ENCODE peak calls at places on chromosome 20, in seven cellular contexts. One of them, this sample, is unnamed.

GRCh38 chr20:35091808-35092523 is 641 bp downstream of the TRPC4AP start:
- DNase-seq in H9: no peak
- DNase-seq in kidney: peak
- DNase-seq in heart left ventricle: peak
- DNase-seq in hepatocyte: peak
- DNase-seq in sigmoid colon: no peak
- DNase-seq in tibial artery: peak
- DNase-seq in this sample: no peak

GRCh38 chr20:37558779-37559178 is 31.1 kb upstream of the BLCAP start:
- DNase-seq in H9: no peak
- DNase-seq in kidney: no peak
- DNase-seq in heart left ventricle: no peak
- DNase-seq in hepatocyte: no peak
- DNase-seq in sigmoid colon: no peak
- DNase-seq in tibial artery: no peak
- DNase-seq in this sample: no peak

GRCh38 chr20:8342401-8342800 is 210.3 kb downstream of the PLCB1 start:
- DNase-seq in H9: no peak
- DNase-seq in kidney: no peak
- DNase-seq in heart left ventricle: no peak
- DNase-seq in hepatocyte: no peak
- DNase-seq in sigmoid colon: no peak
- DNase-seq in tibial artery: no peak
- DNase-seq in this sample: no peak

GRCh38 chr20:51767867-51768758 is at the start of gene ATP9A:
- DNase-seq in H9: no peak
- DNase-seq in kidney: peak
- DNase-seq in heart left ventricle: peak
- DNase-seq in hepatocyte: peak
- DNase-seq in sigmoid colon: peak
- DNase-seq in tibial artery: no peak
- DNase-seq in this sample: peak

GRCh38 chr20:13238001-13238653 is 17.1 kb downstream of the ISM1 start:
- DNase-seq in H9: no peak
- DNase-seq in kidney: no peak
- DNase-seq in heart left ventricle: no peak
- DNase-seq in hepatocyte: no peak
- DNase-seq in sigmoid colon: no peak
- DNase-seq in tibial artery: no peak
- DNase-seq in this sample: no peak

GRCh38 chr20:3890410-3890751 is 1.2 kb downstream of the PANK2 start:
- DNase-seq in H9: no peak
- DNase-seq in kidney: no peak
- DNase-seq in heart left ventricle: no peak
- DNase-seq in hepatocyte: no peak
- DNase-seq in sigmoid colon: peak
- DNase-seq in tibial artery: peak
- DNase-seq in this sample: no peak

GRCh38 chr20:3229798-3230197 is 9.2 kb downstream of the SLC4A11 start:
- DNase-seq in H9: no peak
- DNase-seq in kidney: no peak
- DNase-seq in heart left ventricle: no peak
- DNase-seq in hepatocyte: no peak
- DNase-seq in sigmoid colon: no peak
- DNase-seq in tibial artery: no peak
- DNase-seq in this sample: no peak

GRCh38 chr20:43844778-43845614 is 69.7 kb upstream of the TOX2 start:
- DNase-seq in H9: no peak
- DNase-seq in kidney: no peak
- DNase-seq in heart left ventricle: peak
- DNase-seq in hepatocyte: peak
- DNase-seq in sigmoid colon: peak
- DNase-seq in tibial artery: peak
- DNase-seq in this sample: no peak

GRCh38 chr20:22470620-22471026 is 113.7 kb downstream of the FOXA2 start:
- DNase-seq in H9: no peak
- DNase-seq in kidney: no peak
- DNase-seq in heart left ventricle: no peak
- DNase-seq in hepatocyte: no peak
- DNase-seq in sigmoid colon: no peak
- DNase-seq in tibial artery: no peak
- DNase-seq in this sample: no peak
- H3K27ac ChIP-seq in H9: no peak
- H3K27ac ChIP-seq in kidney: no peak
- H3K27ac ChIP-seq in heart left ventricle: no peak
- H3K27ac ChIP-seq in hepatocyte: peak
- H3K27ac ChIP-seq in sigmoid colon: no peak
- H3K27ac ChIP-seq in tibial artery: no peak
- H3K27ac ChIP-seq in this sample: no peak

GRCh38 chr20:19815553-19815991 is 57.5 kb downstream of the RIN2 start:
- DNase-seq in H9: no peak
- DNase-seq in kidney: no peak
- DNase-seq in heart left ventricle: peak
- DNase-seq in hepatocyte: peak
- DNase-seq in sigmoid colon: peak
- DNase-seq in tibial artery: peak
- DNase-seq in this sample: no peak
- TF ChIP-seq CTCF in H9: no peak
- TF ChIP-seq CTCF in kidney: no peak
- TF ChIP-seq CTCF in heart left ventricle: peak
- TF ChIP-seq CTCF in hepatocyte: peak
- TF ChIP-seq CTCF in sigmoid colon: no peak
- TF ChIP-seq CTCF in tibial artery: no peak
- TF ChIP-seq CTCF in this sample: no peak

DNA sequence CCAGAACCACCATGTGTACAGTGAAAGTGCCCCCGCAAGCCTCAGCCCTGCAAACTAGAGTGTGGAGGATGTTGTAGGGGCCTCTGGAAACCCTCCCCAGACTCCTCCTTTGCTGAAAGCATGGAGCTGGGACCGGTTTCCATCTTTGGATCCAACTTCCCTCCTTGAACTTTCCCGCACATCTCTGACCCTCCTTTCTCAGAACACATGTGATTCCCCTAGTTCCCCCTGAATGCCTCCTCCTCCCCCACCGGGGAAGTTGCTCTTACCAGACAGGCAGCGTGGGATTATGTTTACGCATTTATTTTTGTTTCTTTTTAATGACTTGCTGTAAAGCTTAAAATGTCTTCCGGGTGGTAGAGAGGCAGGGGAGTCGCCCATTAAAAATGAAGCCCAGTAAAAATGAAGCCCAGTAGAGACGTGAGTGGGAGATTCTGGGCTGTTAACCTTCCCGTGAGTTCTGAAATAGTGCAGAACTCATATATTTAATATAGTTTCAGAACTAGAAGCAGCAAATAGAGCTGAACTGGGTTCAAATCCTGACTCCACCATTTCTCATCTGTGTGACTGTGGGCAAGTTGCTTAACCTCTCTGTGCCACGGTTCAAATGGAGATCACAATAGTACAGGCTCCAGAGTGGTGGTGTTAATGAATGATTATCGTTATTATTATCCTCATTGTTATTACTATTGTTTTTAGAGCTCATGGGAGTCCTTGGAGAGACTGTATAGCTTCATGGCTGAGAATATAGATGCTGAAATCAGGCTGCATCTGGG is 8.0 kb upstream of the PTPN1 start:
- DNase-seq in H9: no peak
- DNase-seq in kidney: no peak
- DNase-seq in heart left ventricle: peak
- DNase-seq in hepatocyte: no peak
- DNase-seq in sigmoid colon: peak
- DNase-seq in tibial artery: no peak
- DNase-seq in this sample: no peak
- H3K27ac ChIP-seq in H9: no peak
- H3K27ac ChIP-seq in kidney: peak
- H3K27ac ChIP-seq in heart left ventricle: peak
- H3K27ac ChIP-seq in hepatocyte: peak
- H3K27ac ChIP-seq in sigmoid colon: peak
- H3K27ac ChIP-seq in tibial artery: no peak
- H3K27ac ChIP-seq in this sample: no peak

DNA sequence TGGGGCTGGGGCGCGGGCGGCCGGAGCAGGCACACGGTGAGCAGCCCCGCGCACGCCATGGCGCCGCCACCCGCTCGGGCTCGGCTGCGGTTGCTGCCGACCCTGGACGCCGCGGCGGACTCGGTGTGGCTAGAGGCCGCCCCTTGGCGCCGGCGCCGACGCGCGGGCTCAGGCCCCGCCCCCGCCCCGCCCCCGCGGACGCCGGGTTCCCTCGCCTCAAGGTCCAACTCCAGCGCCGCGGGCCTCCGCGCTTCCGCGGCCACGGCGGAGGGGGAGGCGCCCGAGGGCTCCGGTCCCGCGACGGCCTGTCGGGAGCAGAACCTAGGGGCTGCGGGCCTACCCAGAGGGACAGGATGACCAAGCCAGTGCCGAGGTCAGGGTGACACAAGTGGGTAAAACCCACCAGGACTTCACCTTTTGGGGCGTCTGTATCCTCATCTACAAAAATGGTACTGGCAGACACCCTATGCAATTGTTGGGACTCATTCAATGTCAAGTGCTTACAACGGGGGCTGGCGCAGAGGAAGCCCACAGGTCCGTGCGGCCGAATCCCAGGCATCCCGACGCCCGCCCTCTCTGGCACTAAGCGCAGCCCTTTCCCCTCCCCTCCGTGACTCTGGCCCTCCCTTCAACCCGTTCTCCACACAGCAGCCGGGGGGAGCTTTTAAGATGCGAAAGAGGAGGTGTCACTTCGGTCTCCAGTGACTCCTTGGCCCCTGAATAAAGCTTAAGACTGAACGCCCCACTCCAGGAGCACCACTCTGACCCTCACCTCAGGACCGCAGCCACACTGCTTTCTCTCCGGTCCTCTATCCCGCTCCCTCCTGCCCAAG is at the start of gene NECAB3:
- DNase-seq in H9: peak
- DNase-seq in kidney: peak
- DNase-seq in heart left ventricle: peak
- DNase-seq in hepatocyte: peak
- DNase-seq in sigmoid colon: peak
- DNase-seq in tibial artery: peak
- DNase-seq in this sample: peak
- TF ChIP-seq CTCF in H9: no peak
- TF ChIP-seq CTCF in kidney: no peak
- TF ChIP-seq CTCF in heart left ventricle: no peak
- TF ChIP-seq CTCF in hepatocyte: no peak
- TF ChIP-seq CTCF in sigmoid colon: no peak
- TF ChIP-seq CTCF in tibial artery: no peak
- TF ChIP-seq CTCF in this sample: no peak

GRCh38 chr20:24098886-24099285 is 110.3 kb upstream of the GGTLC1 start:
- DNase-seq in H9: no peak
- DNase-seq in kidney: no peak
- DNase-seq in heart left ventricle: no peak
- DNase-seq in hepatocyte: peak
- DNase-seq in sigmoid colon: no peak
- DNase-seq in tibial artery: no peak
- DNase-seq in this sample: no peak
- H3K27ac ChIP-seq in H9: no peak
- H3K27ac ChIP-seq in kidney: no peak
- H3K27ac ChIP-seq in heart left ventricle: no peak
- H3K27ac ChIP-seq in hepatocyte: no peak
- H3K27ac ChIP-seq in sigmoid colon: no peak
- H3K27ac ChIP-seq in tibial artery: no peak
- H3K27ac ChIP-seq in this sample: peak

DNA sequence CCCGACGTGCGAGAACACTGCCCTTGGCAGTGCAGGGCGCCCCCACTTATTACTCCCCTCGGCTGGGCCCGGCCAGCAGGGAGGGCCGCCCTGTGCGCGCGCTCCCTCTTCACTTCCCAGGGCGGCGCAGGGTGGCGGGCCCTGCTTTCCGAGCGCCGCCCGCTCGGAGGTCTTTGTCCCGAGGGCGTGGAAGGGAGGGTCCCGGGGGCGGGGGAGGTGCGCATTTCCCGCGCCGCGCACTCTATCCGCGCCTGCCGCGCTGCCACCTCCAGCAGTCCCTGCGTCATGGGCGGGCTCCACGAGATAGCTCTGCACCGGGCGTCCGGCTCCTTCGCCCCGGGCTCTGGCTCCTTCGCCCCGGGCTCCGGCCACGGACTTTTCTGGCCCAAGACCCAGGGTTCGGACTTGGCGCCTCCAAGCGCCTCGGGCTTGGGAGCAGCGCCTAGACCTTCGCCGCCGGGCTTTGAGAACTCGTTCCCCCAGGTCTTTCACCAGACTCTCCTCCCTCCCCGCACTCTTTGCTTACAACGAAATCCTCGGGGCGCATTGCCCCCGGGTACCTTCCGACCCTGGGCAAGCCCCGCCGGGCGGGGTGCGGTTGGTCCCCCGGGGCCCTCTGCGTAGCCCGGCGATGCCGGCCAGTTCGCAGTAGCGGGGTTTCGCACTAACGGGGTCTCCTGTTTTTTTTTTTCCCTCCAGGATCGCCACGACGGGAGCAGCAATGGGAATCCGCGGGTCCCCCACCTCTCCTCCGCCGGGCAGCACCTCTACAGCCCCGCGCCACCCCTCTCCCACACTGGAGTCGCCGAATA is 1.6 kb downstream of the TFAP2C start:
- DNase-seq in H9: peak
- DNase-seq in kidney: peak
- DNase-seq in heart left ventricle: no peak
- DNase-seq in hepatocyte: peak
- DNase-seq in sigmoid colon: no peak
- DNase-seq in tibial artery: no peak
- DNase-seq in this sample: no peak
- TF ChIP-seq CTCF in H9: peak
- TF ChIP-seq CTCF in kidney: no peak
- TF ChIP-seq CTCF in heart left ventricle: no peak
- TF ChIP-seq CTCF in hepatocyte: no peak
- TF ChIP-seq CTCF in sigmoid colon: peak
- TF ChIP-seq CTCF in tibial artery: no peak
- TF ChIP-seq CTCF in this sample: no peak

This sample was measured in dorsolateral prefrontal cortex.